ENCODE peak calls at places on chromosomes 12 and 14, in nine cellular contexts. A is CD4-positive, CD25-positive, alpha-beta regulatory T cell; D is body of pancreas; L is activated CD8-positive, alpha-beta memory T cell treated with anti-CD3 and anti-CD28 coated beads, Interleukin-2, amount 10 ng/mL, durations not matched to agents 7 days and 5 days; X is right cardiac atrium; B is upper lobe of left lung; O is T-cell; I is DND-41; N is IMR-90. Z is an unnamed sample.

GRCh38 chr14:50711043-50711442 is 42.9 kb upstream of the SAV1 start:
- ATAC-seq in A (no peak), D (no peak), L (no peak), X (no peak), B (no peak), O (no peak), I (no peak), N (no peak), Z (no peak)

GRCh38 chr12:80033457-80033856 is 65.9 kb upstream of the OTOGL start:
- ATAC-seq in A (no peak), D (no peak), L (no peak), X (peak), B (no peak), O (no peak), I (no peak), N (peak), Z (no peak)

GRCh38 chr12:14390885-14391530 is 25.5 kb downstream of the ATF7IP start:
- ATAC-seq in A (no peak), D (no peak), L (peak), X (no peak), B (no peak), O (no peak), I (peak), N (no peak), Z (no peak)

GRCh38 chr14:20998674-20999366 is at the start of gene SLC39A2:
- ATAC-seq in A (no peak), D (peak), L (no peak), X (peak), B (peak), O (no peak), I (peak), N (peak), Z (no peak)

GRCh38 chr14:64478634-64479250 is 13.4 kb downstream of the AKAP5 start:
- ATAC-seq in A (no peak), D (no peak), L (no peak), X (no peak), B (no peak), O (no peak), I (no peak), N (peak), Z (no peak)

GRCh38 chr12:121240484-121241202 is 30.7 kb downstream of the P2RX4 start:
- ATAC-seq in A (peak), D (no peak), L (peak), X (peak), B (peak), O (peak), I (no peak), N (no peak), Z (peak)

GRCh38 chr12:15796493-15797141 is 7.4 kb upstream of the EPS8 start:
- ATAC-seq in A (no peak), D (no peak), L (no peak), X (no peak), B (no peak), O (no peak), I (no peak), N (no peak), Z (no peak)

GRCh38 chr14:36791402-36791801 is 129.7 kb downstream of the PAX9 start:
- ATAC-seq in A (no peak), D (no peak), L (no peak), X (no peak), B (no peak), O (no peak), I (no peak), N (no peak), Z (no peak)

GRCh38 chr14:61644185-61644584 is 51.1 kb upstream of the HIF1A start:
- ATAC-seq in A (no peak), D (no peak), L (no peak), X (no peak), B (no peak), O (no peak), I (no peak), N (no peak), Z (no peak)

GRCh38 chr12:26678697-26679660 is 154.0 kb downstream of the ITPR2 start:
- ATAC-seq in A (no peak), D (no peak), L (no peak), X (no peak), B (no peak), O (no peak), I (no peak), N (peak), Z (no peak)

GRCh38 chr12:57726884-57727757 is 11.4 kb downstream of the AGAP2 start:
- ATAC-seq in A (no peak), D (peak), L (no peak), X (peak), B (peak), O (no peak), I (no peak), N (peak), Z (no peak)

GRCh38 chr12:753401-754237 is 1.2 kb downstream of the WNK1 start:
- ATAC-seq in A (no peak), D (peak), L (peak), X (peak), B (peak), O (no peak), I (no peak), N (peak), Z (peak)

GRCh38 chr14:90384543-90384911 is 12.3 kb upstream of the CALM1 start:
- ATAC-seq in A (peak), D (no peak), L (no peak), X (no peak), B (no peak), O (peak), I (peak), N (no peak), Z (peak)

GRCh38 chr12:61993734-61994345 is 266.4 kb upstream of the USP15 start:
- ATAC-seq in A (peak), D (peak), L (no peak), X (peak), B (peak), O (no peak), I (peak), N (peak), Z (no peak)

GRCh38 chr12:3257411-3257810 is 180.2 kb downstream of the TSPAN9 start:
- ATAC-seq in A (no peak), D (no peak), L (no peak), X (no peak), B (no peak), O (no peak), I (no peak), N (no peak), Z (no peak)

GRCh38 chr12:49874142-49874897 is 29.4 kb downstream of the FAIM2 start:
- ATAC-seq in A (no peak), D (no peak), L (no peak), X (no peak), B (no peak), O (no peak), I (no peak), N (peak), Z (no peak)

GRCh38 chr14:100408350-100409015 is 85.3 kb downstream of the SLC25A47 start:
- ATAC-seq in A (no peak), D (peak), L (peak), X (no peak), B (peak), O (peak), I (no peak), N (peak), Z (peak)

GRCh38 chr12:132117558-132117875 is 26.6 kb downstream of the DDX51 start:
- ATAC-seq in A (no peak), D (no peak), L (no peak), X (peak), B (no peak), O (no peak), I (peak), N (peak), Z (peak)

GRCh38 chr12:6869049-6870021 is 2.0 kb downstream of the TPI1 start:
- ATAC-seq in A (no peak), D (peak), L (no peak), X (no peak), B (no peak), O (peak), I (peak), N (no peak), Z (no peak)

GRCh38 chr14:100076630-100077029 is 11.4 kb downstream of the EVL start:
- ATAC-seq in A (no peak), D (no peak), L (no peak), X (peak), B (peak), O (no peak), I (no peak), N (peak), Z (no peak)

GRCh38 chr14:39025810-39026627 is 77.0 kb downstream of the SEC23A start:
- ATAC-seq in A (no peak), D (no peak), L (peak), X (no peak), B (no peak), O (no peak), I (no peak), N (peak), Z (no peak)

GRCh38 chr12:69966409-69966808 is 141.4 kb downstream of the MYRFL start:
- ATAC-seq in A (no peak), D (no peak), L (no peak), X (peak), B (peak), O (no peak), I (no peak), N (no peak), Z (no peak)

GRCh38 chr12:49687941-49688340 is 19.3 kb downstream of the FMNL3 start:
- ATAC-seq in A (no peak), D (no peak), L (no peak), X (peak), B (no peak), O (no peak), I (no peak), N (no peak), Z (no peak)

GRCh38 chr12:56230449-56231183 is 765 bp downstream of the SLC39A5 start:
- ATAC-seq in A (no peak), D (peak), L (no peak), X (peak), B (no peak), O (no peak), I (no peak), N (no peak), Z (no peak)

Z was measured in activated T-helper 17 cell treated with anti-CD3 and anti-CD28 coated beads, Interleukin-2, amount 50 U/mL, for 72 hours.